ENCODE peak calls at places on chromosomes 2 and 18, in seven cellular contexts. One of them, this sample, is unnamed.

GRCh38 chr18:59208602-59209001 is 11.4 kb upstream of the GRP start:
- DNase-seq in endodermal cell: no peak
- DNase-seq in RKO: no peak
- DNase-seq in substantia nigra: no peak
- DNase-seq in dorsolateral prefrontal cortex: no peak
- DNase-seq in stimulated activated naive CD8-positive, alpha-beta T cell treated with anti-CD3 and anti-CD28 coated beads, Interleukin-15, Interleukin-2, amounts not matched to agents 100 U/mL and 50 U/mL, for 24 hours: no peak
- DNase-seq in GDM1: no peak
- DNase-seq in this sample: no peak

GRCh38 chr18:9914584-9915290 is 921 bp downstream of the VAPA start:
- DNase-seq in endodermal cell: peak; percentile 78
- DNase-seq in RKO: peak; percentile 82
- DNase-seq in substantia nigra: peak; percentile 40
- DNase-seq in dorsolateral prefrontal cortex: peak; percentile 66
- DNase-seq in stimulated activated naive CD8-positive, alpha-beta T cell treated with anti-CD3 and anti-CD28 coated beads, Interleukin-15, Interleukin-2, amounts not matched to agents 100 U/mL and 50 U/mL, for 24 hours: peak; percentile 78
- DNase-seq in GDM1: peak; percentile 25
- DNase-seq in this sample: peak; percentile 77

GRCh38 chr18:32879497-32879896 is 106.7 kb upstream of the KLHL14 start:
- DNase-seq in endodermal cell: no peak
- DNase-seq in RKO: no peak
- DNase-seq in substantia nigra: no peak
- DNase-seq in dorsolateral prefrontal cortex: no peak
- DNase-seq in stimulated activated naive CD8-positive, alpha-beta T cell treated with anti-CD3 and anti-CD28 coated beads, Interleukin-15, Interleukin-2, amounts not matched to agents 100 U/mL and 50 U/mL, for 24 hours: no peak
- DNase-seq in GDM1: no peak
- DNase-seq in this sample: no peak

GRCh38 chr2:127083819-127084503 is 23.0 kb downstream of the BIN1 start:
- DNase-seq in endodermal cell: no peak
- DNase-seq in RKO: no peak
- DNase-seq in substantia nigra: peak; percentile 65
- DNase-seq in dorsolateral prefrontal cortex: peak; percentile 88
- DNase-seq in stimulated activated naive CD8-positive, alpha-beta T cell treated with anti-CD3 and anti-CD28 coated beads, Interleukin-15, Interleukin-2, amounts not matched to agents 100 U/mL and 50 U/mL, for 24 hours: no peak
- DNase-seq in GDM1: no peak
- DNase-seq in this sample: no peak

GRCh38 chr2:9288681-9289338 is 82.2 kb downstream of the ASAP2 start:
- DNase-seq in endodermal cell: no peak
- DNase-seq in RKO: no peak
- DNase-seq in substantia nigra: no peak
- DNase-seq in dorsolateral prefrontal cortex: no peak
- DNase-seq in stimulated activated naive CD8-positive, alpha-beta T cell treated with anti-CD3 and anti-CD28 coated beads, Interleukin-15, Interleukin-2, amounts not matched to agents 100 U/mL and 50 U/mL, for 24 hours: no peak
- DNase-seq in GDM1: no peak
- DNase-seq in this sample: no peak

GRCh38 chr2:100176925-100177324 is 34.5 kb upstream of the AFF3 start:
- DNase-seq in endodermal cell: no peak
- DNase-seq in RKO: no peak
- DNase-seq in substantia nigra: no peak
- DNase-seq in dorsolateral prefrontal cortex: no peak
- DNase-seq in stimulated activated naive CD8-positive, alpha-beta T cell treated with anti-CD3 and anti-CD28 coated beads, Interleukin-15, Interleukin-2, amounts not matched to agents 100 U/mL and 50 U/mL, for 24 hours: no peak
- DNase-seq in GDM1: no peak
- DNase-seq in this sample: no peak

GRCh38 chr2:41717883-41718282 is 329.9 kb upstream of the PKDCC start:
- DNase-seq in endodermal cell: no peak
- DNase-seq in RKO: no peak
- DNase-seq in substantia nigra: no peak
- DNase-seq in dorsolateral prefrontal cortex: peak; percentile 47
- DNase-seq in stimulated activated naive CD8-positive, alpha-beta T cell treated with anti-CD3 and anti-CD28 coated beads, Interleukin-15, Interleukin-2, amounts not matched to agents 100 U/mL and 50 U/mL, for 24 hours: no peak
- DNase-seq in GDM1: no peak
- DNase-seq in this sample: no peak

GRCh38 chr2:188391354-188391753 is 99.7 kb downstream of the GULP1 start:
- DNase-seq in endodermal cell: no peak
- DNase-seq in RKO: no peak
- DNase-seq in substantia nigra: no peak
- DNase-seq in dorsolateral prefrontal cortex: no peak
- DNase-seq in stimulated activated naive CD8-positive, alpha-beta T cell treated with anti-CD3 and anti-CD28 coated beads, Interleukin-15, Interleukin-2, amounts not matched to agents 100 U/mL and 50 U/mL, for 24 hours: no peak
- DNase-seq in GDM1: no peak
- DNase-seq in this sample: no peak

GRCh38 chr18:75475228-75475627 is 47.7 kb upstream of the SMIM21 start:
- DNase-seq in endodermal cell: no peak
- DNase-seq in RKO: no peak
- DNase-seq in substantia nigra: no peak
- DNase-seq in dorsolateral prefrontal cortex: no peak
- DNase-seq in stimulated activated naive CD8-positive, alpha-beta T cell treated with anti-CD3 and anti-CD28 coated beads, Interleukin-15, Interleukin-2, amounts not matched to agents 100 U/mL and 50 U/mL, for 24 hours: no peak
- DNase-seq in GDM1: no peak
- DNase-seq in this sample: no peak

GRCh38 chr2:217935245-217935879 is 67.4 kb downstream of the TNS1 start:
- DNase-seq in endodermal cell: no peak
- DNase-seq in RKO: no peak
- DNase-seq in substantia nigra: no peak
- DNase-seq in dorsolateral prefrontal cortex: no peak
- DNase-seq in stimulated activated naive CD8-positive, alpha-beta T cell treated with anti-CD3 and anti-CD28 coated beads, Interleukin-15, Interleukin-2, amounts not matched to agents 100 U/mL and 50 U/mL, for 24 hours: no peak
- DNase-seq in GDM1: no peak
- DNase-seq in this sample: no peak

GRCh38 chr2:33512112-33512511 is 35.7 kb downstream of the RASGRP3 start:
- DNase-seq in endodermal cell: no peak
- DNase-seq in RKO: no peak
- DNase-seq in substantia nigra: no peak
- DNase-seq in dorsolateral prefrontal cortex: no peak
- DNase-seq in stimulated activated naive CD8-positive, alpha-beta T cell treated with anti-CD3 and anti-CD28 coated beads, Interleukin-15, Interleukin-2, amounts not matched to agents 100 U/mL and 50 U/mL, for 24 hours: no peak
- DNase-seq in GDM1: no peak
- DNase-seq in this sample: no peak

GRCh38 chr2:144671695-144672094 is 151.8 kb upstream of the ZEB2 start:
- DNase-seq in endodermal cell: no peak
- DNase-seq in RKO: peak; percentile 28
- DNase-seq in substantia nigra: no peak
- DNase-seq in dorsolateral prefrontal cortex: no peak
- DNase-seq in stimulated activated naive CD8-positive, alpha-beta T cell treated with anti-CD3 and anti-CD28 coated beads, Interleukin-15, Interleukin-2, amounts not matched to agents 100 U/mL and 50 U/mL, for 24 hours: no peak
- DNase-seq in GDM1: no peak
- DNase-seq in this sample: no peak

GRCh38 chr18:12895016-12895415 is 11.0 kb upstream of the PTPN2 start:
- DNase-seq in endodermal cell: no peak
- DNase-seq in RKO: no peak
- DNase-seq in substantia nigra: no peak
- DNase-seq in dorsolateral prefrontal cortex: no peak
- DNase-seq in stimulated activated naive CD8-positive, alpha-beta T cell treated with anti-CD3 and anti-CD28 coated beads, Interleukin-15, Interleukin-2, amounts not matched to agents 100 U/mL and 50 U/mL, for 24 hours: peak; percentile 28
- DNase-seq in GDM1: no peak
- DNase-seq in this sample: no peak

GRCh38 chr2:229164545-229165249 is 106.4 kb downstream of the PID1 start:
- DNase-seq in endodermal cell: no peak
- DNase-seq in RKO: peak; percentile 38
- DNase-seq in substantia nigra: no peak
- DNase-seq in dorsolateral prefrontal cortex: no peak
- DNase-seq in stimulated activated naive CD8-positive, alpha-beta T cell treated with anti-CD3 and anti-CD28 coated beads, Interleukin-15, Interleukin-2, amounts not matched to agents 100 U/mL and 50 U/mL, for 24 hours: no peak
- DNase-seq in GDM1: no peak
- DNase-seq in this sample: no peak

GRCh38 chr2:11716689-11717321 is 29.6 kb upstream of the LPIN1 start:
- DNase-seq in endodermal cell: no peak
- DNase-seq in RKO: no peak
- DNase-seq in substantia nigra: no peak
- DNase-seq in dorsolateral prefrontal cortex: no peak
- DNase-seq in stimulated activated naive CD8-positive, alpha-beta T cell treated with anti-CD3 and anti-CD28 coated beads, Interleukin-15, Interleukin-2, amounts not matched to agents 100 U/mL and 50 U/mL, for 24 hours: no peak
- DNase-seq in GDM1: no peak
- DNase-seq in this sample: no peak

GRCh38 chr18:74498712-74499629 is 2.8 kb downstream of the CNDP2 start:
- DNase-seq in endodermal cell: no peak
- DNase-seq in RKO: peak; percentile 72
- DNase-seq in substantia nigra: peak; percentile 62
- DNase-seq in dorsolateral prefrontal cortex: peak; percentile 65
- DNase-seq in stimulated activated naive CD8-positive, alpha-beta T cell treated with anti-CD3 and anti-CD28 coated beads, Interleukin-15, Interleukin-2, amounts not matched to agents 100 U/mL and 50 U/mL, for 24 hours: peak; percentile 84
- DNase-seq in GDM1: peak; percentile 40
- DNase-seq in this sample: peak; percentile 79

GRCh38 chr2:205889073-205889472 is 196.9 kb downstream of the INO80D start:
- DNase-seq in endodermal cell: no peak
- DNase-seq in RKO: peak; percentile 25
- DNase-seq in substantia nigra: no peak
- DNase-seq in dorsolateral prefrontal cortex: no peak
- DNase-seq in stimulated activated naive CD8-positive, alpha-beta T cell treated with anti-CD3 and anti-CD28 coated beads, Interleukin-15, Interleukin-2, amounts not matched to agents 100 U/mL and 50 U/mL, for 24 hours: no peak
- DNase-seq in GDM1: no peak
- DNase-seq in this sample: no peak

GRCh38 chr2:118202707-118203303 is 114.5 kb downstream of the INSIG2 start:
- DNase-seq in endodermal cell: peak; percentile 88
- DNase-seq in RKO: peak; percentile 63
- DNase-seq in substantia nigra: no peak
- DNase-seq in dorsolateral prefrontal cortex: no peak
- DNase-seq in stimulated activated naive CD8-positive, alpha-beta T cell treated with anti-CD3 and anti-CD28 coated beads, Interleukin-15, Interleukin-2, amounts not matched to agents 100 U/mL and 50 U/mL, for 24 hours: peak; percentile 55
- DNase-seq in GDM1: peak; percentile 4
- DNase-seq in this sample: peak; percentile 56